ENCODE peak calls at places on chromosome 14, in ten cellular contexts. S is A549, V is AG10803, L is cardiac muscle cell, G is gastrocnemius medialis, C is WTC11, D is Calu3, U is progenitor cell of endocrine pancreas, M is Peyer's patch, R is hepatocyte. A is an unnamed sample.

GRCh38 chr14:76926521-76927251 is 100.5 kb downstream of the LRRC74A start:
- DNase-seq in S (no peak), V (peak; percentile 83), L (peak; percentile 79), G (peak; percentile 41), C (no peak), D (no peak), U (no peak), M (no peak), R (peak; percentile 63), A (no peak)

GRCh38 chr14:72781476-72782181 is 112.3 kb downstream of the DPF3 start:
- DNase-seq in S (peak; percentile 24), V (peak; percentile 84), L (peak; percentile 50), G (no peak), C (no peak), D (peak; percentile 75), U (no peak), M (no peak), R (peak; percentile 24), A (no peak)

GRCh38 chr14:30283822-30284446 is 275.0 kb upstream of the G2E3 start:
- DNase-seq in S (peak; percentile 17), V (peak; percentile 52), L (peak; percentile 62), G (no peak), C (peak; percentile 73), D (peak; percentile 68), U (no peak), M (no peak), R (peak; percentile 48), A (no peak)

GRCh38 chr14:51318777-51319176 is 78.7 kb downstream of the TMX1 start:
- DNase-seq in S (no peak), V (peak; percentile 37), L (no peak), G (no peak), C (no peak), D (no peak), U (no peak), M (no peak), R (no peak), A (no peak)

GRCh38 chr14:56195727-56196126 is 77.5 kb downstream of the PELI2 start:
- DNase-seq in S (no peak), V (peak; percentile 75), L (peak; percentile 38), G (peak; percentile 30), C (no peak), D (no peak), U (no peak), M (peak; percentile 69), R (no peak), A (no peak)

GRCh38 chr14:100851946-100852620 is 26.2 kb downstream of the MEG3 start:
- DNase-seq in S (no peak), V (no peak), L (no peak), G (no peak), C (no peak), D (no peak), U (no peak), M (no peak), R (no peak), A (no peak)

GRCh38 chr14:44963775-44964380 is 1.9 kb downstream of the TOGARAM1 start:
- DNase-seq in S (no peak), V (peak; percentile 31), L (no peak), G (peak; percentile 18), C (no peak), D (no peak), U (no peak), M (no peak), R (no peak), A (no peak)

GRCh38 chr14:51614707-51615106 is 37.0 kb upstream of the FRMD6 start:
- DNase-seq in S (no peak), V (peak; percentile 72), L (no peak), G (no peak), C (no peak), D (no peak), U (no peak), M (no peak), R (no peak), A (no peak)

GRCh38 chr14:22178330-22178981 is 410.6 kb downstream of the DAD1 start:
- DNase-seq in S (no peak), V (no peak), L (peak; percentile 3), G (no peak), C (no peak), D (no peak), U (no peak), M (no peak), R (no peak), A (no peak)

GRCh38 chr14:81031488-81031887 is 76.1 kb downstream of the TSHR start:
- DNase-seq in S (no peak), V (no peak), L (no peak), G (no peak), C (no peak), D (peak; percentile 20), U (no peak), M (no peak), R (no peak), A (no peak)

GRCh38 chr14:102626530-102626929 is 34.1 kb downstream of the RCOR1 start:
- DNase-seq in S (no peak), V (no peak), L (no peak), G (no peak), C (no peak), D (no peak), U (no peak), M (no peak), R (no peak), A (no peak)
- TF ChIP-seq CTCF in S (no peak), V (no peak), L (no peak), G (no peak), C (no peak), D (no peak), U (no peak), M (no peak), R (no peak), A (no peak)

GRCh38 chr14:31968912-31969311 is 108.2 kb upstream of the ARHGAP5 start:
- DNase-seq in S (no peak), V (no peak), L (no peak), G (no peak), C (no peak), D (no peak), U (no peak), M (no peak), R (no peak), A (no peak)
- TF ChIP-seq CTCF in S (no peak), V (peak; percentile 13), L (no peak), G (no peak), C (no peak), D (no peak), U (no peak), M (no peak), R (no peak), A (no peak)

DNA sequence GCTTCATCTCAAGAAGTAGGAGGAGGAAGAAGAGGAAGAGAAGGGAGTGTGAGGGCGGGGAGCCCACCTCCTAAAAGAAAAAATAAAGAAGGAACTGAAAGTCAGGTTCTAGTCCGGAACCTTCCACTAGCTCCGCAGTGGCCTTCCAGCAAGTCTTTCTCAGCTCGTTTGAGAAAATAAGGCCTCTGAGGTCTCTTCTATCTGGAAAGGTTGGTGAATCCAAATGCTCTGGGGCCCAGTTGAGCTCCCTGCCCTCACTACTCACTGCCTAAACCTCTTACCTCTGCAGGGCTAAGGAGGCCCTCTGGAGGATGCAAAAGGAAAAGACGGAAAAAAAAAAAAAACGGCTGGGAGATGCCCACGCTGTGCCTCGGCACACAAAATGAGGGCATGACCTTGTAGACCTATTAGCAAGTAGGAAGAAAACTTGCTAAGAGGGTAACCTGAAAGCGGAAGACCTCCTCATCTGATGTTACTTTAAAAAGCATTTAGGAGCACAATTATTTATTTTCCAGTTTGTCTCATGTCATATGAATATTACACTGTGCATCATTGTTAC is 35.9 kb downstream of the FBLN5 start:
- DNase-seq in S (peak; percentile 56), V (peak; percentile 39), L (peak; percentile 75), G (no peak), C (peak; percentile 34), D (peak; percentile 52), U (no peak), M (no peak), R (peak; percentile 56), A (no peak)
- TF ChIP-seq CTCF in S (peak; percentile 70), V (peak; percentile 49), L (peak; percentile 75), G (no peak), C (no peak), D (no peak), U (peak; percentile 61), M (no peak), R (peak; percentile 52), A (peak; percentile 36)

DNA sequence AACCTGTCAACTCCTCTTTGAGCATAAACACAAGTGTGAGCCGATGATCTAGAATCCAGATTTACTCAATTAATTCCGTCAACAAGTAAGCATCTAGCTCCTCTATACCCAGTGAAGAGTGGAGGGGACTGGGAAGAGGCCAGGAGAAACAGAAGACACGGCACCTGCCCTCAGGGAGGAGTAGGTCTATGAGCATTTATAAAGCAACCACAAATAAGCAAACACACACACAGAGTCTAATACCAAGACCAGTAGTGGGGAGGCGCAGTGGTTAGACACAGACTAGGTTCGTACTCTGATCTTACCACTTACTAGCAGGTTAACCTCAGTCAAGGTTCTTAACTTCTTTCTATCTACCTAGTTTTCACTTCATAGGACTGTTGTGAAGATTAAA is 5.9 kb upstream of the FOXN3 start:
- DNase-seq in S (no peak), V (no peak), L (no peak), G (no peak), C (no peak), D (no peak), U (no peak), M (no peak), R (no peak), A (no peak)
- TF ChIP-seq CTCF in S (no peak), V (no peak), L (no peak), G (no peak), C (no peak), D (no peak), U (no peak), M (no peak), R (no peak), A (no peak)

GRCh38 chr14:103731481-103731880 is 15.9 kb downstream of the ZFYVE21 start:
- DNase-seq in S (no peak), V (no peak), L (no peak), G (no peak), C (no peak), D (no peak), U (no peak), M (no peak), R (no peak), A (no peak)

GRCh38 chr14:103728721-103729120 is 13.1 kb downstream of the ZFYVE21 start:
- DNase-seq in S (no peak), V (no peak), L (no peak), G (no peak), C (no peak), D (no peak), U (no peak), M (no peak), R (no peak), A (no peak)

GRCh38 chr14:103731916-103732867 is 16.6 kb downstream of the ZFYVE21 start:
- DNase-seq in S (no peak), V (no peak), L (no peak), G (no peak), C (no peak), D (no peak), U (no peak), M (no peak), R (no peak), A (no peak)

GRCh38 chr14:103729496-103730448 is 14.2 kb downstream of the ZFYVE21 start:
- DNase-seq in S (no peak), V (no peak), L (no peak), G (no peak), C (no peak), D (no peak), U (no peak), M (no peak), R (no peak), A (no peak)

GRCh38 chr14:103730490-103731035 is 15.0 kb downstream of the ZFYVE21 start:
- DNase-seq in S (no peak), V (no peak), L (no peak), G (peak; percentile 77), C (no peak), D (no peak), U (no peak), M (no peak), R (no peak), A (no peak)
- TF ChIP-seq CTCF in S (no peak), V (no peak), L (no peak), G (no peak), C (no peak), D (peak; percentile 35), U (no peak), M (no peak), R (no peak), A (no peak)

A was measured in CD14-positive monocyte.